ENCODE peak calls at places on chromosomes 12 and 14, in ten cellular contexts. V, O, E, M, S, K, L, X, G and B are unnamed samples.

GRCh38 chr12:52398176-52398575 is 8.0 kb downstream of the KRT82 start:
- DNase-seq in V (no peak), O (no peak), E (no peak), M (no peak), S (peak; percentile 5), K (no peak), L (no peak), X (no peak), G (no peak), B (no peak)

GRCh38 chr12:8077207-8077606 is 4.9 kb upstream of the NECAP1 start:
- DNase-seq in V (no peak), O (no peak), E (no peak), M (no peak), S (peak; percentile 56), K (no peak), L (no peak), X (no peak), G (no peak), B (no peak)

GRCh38 chr12:47397664-47398281 is 308.1 kb downstream of the RPAP3 start:
- DNase-seq in V (no peak), O (peak; percentile 56), E (no peak), M (peak; percentile 21), S (peak; percentile 80), K (peak; percentile 37), L (no peak), X (no peak), G (peak; percentile 52), B (no peak)

GRCh38 chr12:14892726-14893442 is 7.2 kb upstream of the MGP start:
- DNase-seq in V (peak; percentile 85), O (no peak), E (peak; percentile 53), M (peak; percentile 65), S (no peak), K (peak; percentile 52), L (no peak), X (peak; percentile 53), G (no peak), B (no peak)

GRCh38 chr12:79016181-79016580 is 151.6 kb downstream of the SYT1 start:
- DNase-seq in V (no peak), O (no peak), E (no peak), M (no peak), S (no peak), K (no peak), L (no peak), X (no peak), G (no peak), B (no peak)

GRCh38 chr12:78802593-78802992 is 62.0 kb upstream of the SYT1 start:
- DNase-seq in V (no peak), O (no peak), E (no peak), M (no peak), S (peak; percentile 24), K (no peak), L (no peak), X (no peak), G (no peak), B (no peak)

GRCh38 chr12:124639407-124639806 is 72.0 kb upstream of the NCOR2 start:
- DNase-seq in V (no peak), O (no peak), E (no peak), M (no peak), S (no peak), K (no peak), L (no peak), X (no peak), G (no peak), B (no peak)

GRCh38 chr12:39037115-39037514 is 131.7 kb upstream of the CPNE8 start:
- DNase-seq in V (no peak), O (no peak), E (no peak), M (no peak), S (no peak), K (no peak), L (no peak), X (no peak), G (no peak), B (no peak)

GRCh38 chr12:69991683-69992297 is 166.8 kb downstream of the MYRFL start:
- DNase-seq in V (no peak), O (no peak), E (no peak), M (no peak), S (no peak), K (no peak), L (no peak), X (peak; percentile 43), G (no peak), B (no peak)

GRCh38 chr12:61530456-61530855 is 729.7 kb upstream of the USP15 start:
- DNase-seq in V (no peak), O (no peak), E (no peak), M (no peak), S (no peak), K (no peak), L (no peak), X (no peak), G (no peak), B (no peak)

GRCh38 chr14:54600685-54601084 is 33.8 kb downstream of the SAMD4A start:
- DNase-seq in V (no peak), O (no peak), E (no peak), M (no peak), S (no peak), K (no peak), L (no peak), X (no peak), G (no peak), B (no peak)

GRCh38 chr14:94751956-94752355 is 18.0 kb downstream of the GSC start:
- DNase-seq in V (no peak), O (no peak), E (no peak), M (no peak), S (no peak), K (no peak), L (no peak), X (no peak), G (no peak), B (no peak)
- H3K27ac ChIP-seq in V (no peak overlapping the region), O (no peak overlapping the region), E (no peak overlapping the region), M (peak overlapping the region; percentile 58), S (no peak overlapping the region), K (no peak overlapping the region), L (no peak overlapping the region), X (peak overlapping the region; percentile 17), G (no peak overlapping the region), B (no peak overlapping the region)

GRCh38 chr14:64454671-64455070 is 10.6 kb upstream of the AKAP5 start:
- DNase-seq in V (no peak), O (no peak), E (no peak), M (no peak), S (no peak), K (no peak), L (no peak), X (no peak), G (no peak), B (no peak)

GRCh38 chr14:64444984-64445845 is 20.1 kb upstream of the AKAP5 start:
- DNase-seq in V (peak; percentile 34), O (no peak), E (no peak), M (no peak), S (peak; percentile 48), K (no peak), L (no peak), X (no peak), G (no peak), B (no peak)

GRCh38 chr14:64447890-64448667 is 17.2 kb upstream of the AKAP5 start:
- DNase-seq in V (no peak), O (peak; percentile 17), E (no peak), M (no peak), S (peak; percentile 18), K (no peak), L (no peak), X (peak; percentile 72), G (no peak), B (no peak)

GRCh38 chr14:64450255-64450654 is 15.0 kb upstream of the AKAP5 start:
- DNase-seq in V (no peak), O (no peak), E (no peak), M (no peak), S (no peak), K (no peak), L (no peak), X (no peak), G (no peak), B (no peak)
- H3K4me1 ChIP-seq in V (no peaks in the 10 kb centered on the region), O (peaks cover 11% of the 10 kb centered on the region), E (no peaks in the 10 kb centered on the region), M (no peaks in the 10 kb centered on the region), S (peaks cover 2% of the 10 kb centered on the region), K (no peaks in the 10 kb centered on the region), L (no peaks in the 10 kb centered on the region), X (peaks cover 14% of the 10 kb centered on the region), G (no peaks in the 10 kb centered on the region), B (no peaks in the 10 kb centered on the region)

GRCh38 chr14:55807059-55807499 is 227.1 kb downstream of the KTN1 start:
- DNase-seq in V (peak; percentile 77), O (peak; percentile 79), E (peak; percentile 90), M (peak; percentile 52), S (no peak), K (peak; percentile 95), L (peak; percentile 97), X (peak; percentile 79), G (peak; percentile 82), B (peak; percentile 73)
- H3K27ac ChIP-seq in V (no peak overlapping the region), O (peak overlapping the region; percentile 51), E (peak overlapping the region; percentile 80), M (peak overlapping the region; percentile 28), S (no peak overlapping the region), K (peak overlapping the region; percentile 26), L (peak overlapping the region; percentile 74), X (no peak overlapping the region), G (peak overlapping the region; percentile 44), B (peak overlapping the region; percentile 2)

GRCh38 chr12:105317453-105317852 is 13.0 kb upstream of the C12orf75 start:
- DNase-seq in V (no peak), O (no peak), E (no peak), M (no peak), S (no peak), K (no peak), L (no peak), X (no peak), G (no peak), B (no peak)

GRCh38 chr12:105316931-105317330 is 13.6 kb upstream of the C12orf75 start:
- DNase-seq in V (no peak), O (no peak), E (no peak), M (no peak), S (no peak), K (no peak), L (no peak), X (no peak), G (no peak), B (no peak)

GRCh38 chr12:105319691-105320209 is 10.7 kb upstream of the C12orf75 start:
- DNase-seq in V (no peak), O (peak; percentile 37), E (no peak), M (no peak), S (peak; percentile 61), K (no peak), L (no peak), X (no peak), G (no peak), B (no peak)

GRCh38 chr12:105318651-105319483 is 11.6 kb upstream of the C12orf75 start:
- DNase-seq in V (no peak), O (no peak), E (no peak), M (no peak), S (no peak), K (no peak), L (no peak), X (no peak), G (no peak), B (no peak)

DNA sequence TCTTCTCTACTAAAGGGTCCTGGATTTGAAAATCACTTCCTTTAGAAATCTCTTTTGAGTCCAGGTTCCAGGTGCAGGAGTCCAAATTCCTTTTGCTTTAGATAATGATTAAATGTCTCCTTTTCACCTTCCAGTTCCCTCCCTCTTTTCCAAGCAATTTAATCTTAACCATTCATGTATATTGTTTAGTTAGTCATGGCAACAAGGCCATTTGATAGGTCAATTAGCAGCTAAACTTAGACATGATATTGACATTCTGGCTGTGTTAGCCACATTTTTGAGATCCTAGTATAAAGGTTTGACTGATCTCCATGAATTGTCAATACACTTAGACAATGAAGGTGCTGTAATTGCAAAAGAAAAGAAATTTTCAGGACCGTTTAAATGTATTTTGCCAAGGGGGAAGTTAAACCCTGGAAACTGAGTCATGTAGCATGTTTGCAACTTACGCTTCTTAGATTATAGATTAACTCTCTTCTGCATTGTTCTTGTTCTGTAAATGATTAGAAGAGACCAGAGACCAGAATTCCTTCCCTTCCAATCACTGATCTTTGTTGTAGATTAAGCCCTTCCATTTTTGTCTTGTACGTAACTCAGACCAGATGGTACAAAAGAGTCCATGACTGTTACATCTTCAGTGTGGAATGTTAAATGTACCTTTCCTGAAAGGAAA is 12.4 kb upstream of the C12orf75 start:
- DNase-seq in V (no peak), O (no peak), E (no peak), M (no peak), S (no peak), K (peak; percentile 10), L (no peak), X (no peak), G (no peak), B (no peak)
- H3K4me1 ChIP-seq in V (no peaks in the 10 kb centered on the region), O (peaks cover 6% of the 10 kb centered on the region), E (no peaks in the 10 kb centered on the region), M (peaks cover 4% of the 10 kb centered on the region), S (no peaks in the 10 kb centered on the region), K (peaks cover 40% of the 10 kb centered on the region), L (peaks cover 7% of the 10 kb centered on the region), X (no peaks in the 10 kb centered on the region), G (peaks cover 27% of the 10 kb centered on the region), B (no peaks in the 10 kb centered on the region)